ENCODE peak calls at places on chromosome 19, in six cellular contexts. E, N, O, Q, U and A are unnamed samples.

GRCh38 chr19:7575426-7576040 is 20.1 kb upstream of the CAMSAP3 start:
- DNase-seq in E (no peak), N (no peak), O (no peak), Q (no peak), U (no peak), A (no peak)

GRCh38 chr19:44554641-44555246 is 25.3 kb upstream of the CEACAM20 start:
- DNase-seq in E (no peak), N (no peak), O (no peak), Q (no peak), U (no peak), A (no peak)

GRCh38 chr19:49997709-49998108 is 27.5 kb downstream of the VRK3 start:
- DNase-seq in E (peak), N (no peak), O (no peak), Q (no peak), U (no peak), A (no peak)

GRCh38 chr19:31262673-31263308 is 86.4 kb downstream of the TSHZ3 start:
- DNase-seq in E (peak), N (peak), O (no peak), Q (no peak), U (no peak), A (peak)

GRCh38 chr19:39138221-39139211 is 12.9 kb downstream of the PAK4 start:
- DNase-seq in E (no peak), N (no peak), O (no peak), Q (no peak), U (peak), A (no peak)

GRCh38 chr19:6239871-6240676 is 39.7 kb downstream of the MLLT1 start:
- DNase-seq in E (no peak), N (no peak), O (no peak), Q (no peak), U (no peak), A (no peak)

GRCh38 chr19:18967358-18968146 is 26.5 kb upstream of the HOMER3 start:
- DNase-seq in E (no peak), N (peak), O (peak), Q (peak), U (peak), A (peak)

GRCh38 chr19:35348909-35349611 is 1.4 kb downstream of the FFAR1 start:
- DNase-seq in E (peak), N (no peak), O (no peak), Q (no peak), U (no peak), A (no peak)

GRCh38 chr19:40740747-40741146 is 9.5 kb downstream of the ACTMAP start:
- DNase-seq in E (no peak), N (no peak), O (no peak), Q (peak), U (no peak), A (no peak)

GRCh38 chr19:40689339-40690049 is 957 bp downstream of the NUMBL start:
- DNase-seq in E (no peak), N (peak), O (peak), Q (no peak), U (no peak), A (no peak)

GRCh38 chr19:41299755-41300089 is 10.2 kb upstream of the CCDC97 start:
- DNase-seq in E (no peak), N (peak), O (peak), Q (no peak), U (peak), A (no peak)

GRCh38 chr19:43465468-43466120 is at the start of gene LYPD3:
- DNase-seq in E (peak), N (peak), O (no peak), Q (no peak), U (no peak), A (peak)

GRCh38 chr19:6041991-6042421 is 64.1 kb upstream of the RANBP3 start:
- DNase-seq in E (no peak), N (no peak), O (no peak), Q (no peak), U (no peak), A (no peak)

GRCh38 chr19:19294914-19295313 is 21.8 kb upstream of the TM6SF2 start:
- DNase-seq in E (no peak), N (no peak), O (no peak), Q (no peak), U (no peak), A (no peak)

GRCh38 chr19:15266683-15267082 is 34.4 kb upstream of the EPHX3 start:
- DNase-seq in E (no peak), N (no peak), O (no peak), Q (no peak), U (no peak), A (no peak)

GRCh38 chr19:17790059-17790780 is 4.7 kb upstream of the B3GNT3 start:
- DNase-seq in E (no peak), N (no peak), O (no peak), Q (no peak), U (no peak), A (no peak)
- H3K27ac ChIP-seq in E (no peak), N (no peak), O (no peak), Q (no peak), U (no peak), A (no peak)

GRCh38 chr19:1451916-1452801 is 2.2 kb downstream of the APC2 start:
- DNase-seq in E (peak), N (no peak), O (no peak), Q (no peak), U (no peak), A (no peak)

GRCh38 chr19:1447565-1447903 is 2.4 kb upstream of the APC2 start:
- DNase-seq in E (no peak), N (no peak), O (no peak), Q (no peak), U (no peak), A (no peak)

GRCh38 chr19:1447944-1448343 is 2.0 kb upstream of the APC2 start:
- DNase-seq in E (no peak), N (no peak), O (no peak), Q (no peak), U (no peak), A (no peak)

GRCh38 chr19:1450735-1451669 is 1.1 kb downstream of the APC2 start:
- DNase-seq in E (no peak), N (no peak), O (no peak), Q (no peak), U (no peak), A (no peak)

DNA sequence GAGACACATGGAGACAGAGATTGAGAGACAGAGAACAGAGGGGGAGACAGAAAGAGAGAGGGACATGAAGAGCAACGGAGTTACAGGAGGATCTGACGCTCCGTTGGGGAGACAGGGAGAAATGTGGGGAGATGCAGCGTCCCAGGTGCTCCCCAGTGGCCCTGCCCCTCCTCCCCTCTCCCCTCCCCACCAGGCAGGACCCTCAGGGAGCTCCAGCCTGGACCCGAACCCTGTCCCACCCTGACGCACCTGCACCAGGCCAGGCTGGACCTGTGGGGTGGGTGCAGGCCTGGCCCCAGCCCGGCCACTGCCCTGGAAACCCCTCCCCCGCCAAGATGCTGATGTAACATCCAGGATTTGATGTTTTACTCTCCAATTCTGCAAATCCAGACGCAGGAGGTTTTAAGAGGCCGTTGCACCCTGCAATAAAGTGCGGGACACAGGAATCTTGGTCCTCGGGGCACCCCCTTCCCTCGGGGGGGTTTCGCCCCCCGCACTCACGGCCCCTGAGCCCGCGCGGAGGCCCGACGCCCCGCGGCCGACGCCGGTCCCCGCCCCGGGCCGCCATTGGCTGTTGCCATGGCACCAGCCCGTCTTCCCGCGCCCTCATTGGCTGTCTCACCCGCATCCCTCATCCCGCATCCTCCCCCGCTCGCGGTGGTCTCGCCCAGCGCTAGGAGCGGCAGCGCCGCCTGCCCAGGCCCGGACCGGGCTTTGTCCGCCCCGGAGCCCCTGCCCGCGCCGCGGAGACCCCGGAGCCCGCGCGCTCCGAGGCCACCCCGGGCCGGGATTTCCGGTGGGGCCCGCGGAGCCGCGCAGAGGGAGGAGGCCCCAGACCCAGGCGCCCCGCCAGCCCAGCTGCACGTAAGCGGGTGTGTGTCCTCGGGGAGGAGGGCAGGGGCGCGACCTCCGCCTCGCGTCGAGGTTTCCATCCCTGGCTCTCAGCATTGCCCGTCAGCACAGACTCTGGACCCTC is at the start of gene APC2:
- DNase-seq in E (peak), N (no peak), O (no peak), Q (no peak), U (no peak), A (no peak)
- TF ChIP-seq CTCF in E (no peak), N (no peak), O (no peak), Q (no peak), U (no peak), A (no peak)

DNA sequence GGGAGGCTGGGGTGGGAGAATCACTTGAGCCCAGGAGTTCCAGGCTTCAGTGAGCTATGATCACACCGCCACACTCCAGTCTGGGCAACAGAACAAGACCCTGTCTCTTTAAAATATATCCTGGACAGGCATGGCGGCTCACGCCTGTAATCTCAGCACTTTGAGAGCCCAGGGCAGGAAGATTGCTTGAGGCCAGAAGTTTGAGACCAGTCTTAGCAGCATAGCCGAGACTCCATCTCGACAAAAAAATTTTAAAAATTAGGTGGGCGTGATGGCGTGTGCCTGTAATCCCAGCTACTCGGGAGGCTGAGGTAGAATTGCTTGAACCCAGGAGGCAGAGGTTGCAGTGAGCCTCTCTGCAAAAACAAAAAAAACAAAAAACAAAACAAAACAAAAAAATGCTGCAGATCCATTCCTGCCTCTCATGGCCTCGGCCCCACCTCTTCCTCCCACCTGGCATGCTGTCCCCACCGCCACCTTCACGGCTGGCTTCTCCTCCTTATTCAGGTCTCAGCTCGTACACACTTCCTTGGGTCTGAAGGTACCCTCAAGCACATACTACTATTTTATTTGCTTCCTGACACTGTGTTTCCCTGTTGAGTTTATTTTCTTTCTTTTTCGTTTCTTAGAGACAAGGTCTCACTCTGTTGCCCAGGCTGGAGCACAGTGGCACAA is 5.3 kb downstream of the RFX1 start:
- DNase-seq in E (no peak), N (no peak), O (no peak), Q (no peak), U (peak), A (no peak)
- H3K27ac ChIP-seq in E (no peak), N (no peak), O (no peak), Q (no peak), U (no peak), A (peak)

DNA sequence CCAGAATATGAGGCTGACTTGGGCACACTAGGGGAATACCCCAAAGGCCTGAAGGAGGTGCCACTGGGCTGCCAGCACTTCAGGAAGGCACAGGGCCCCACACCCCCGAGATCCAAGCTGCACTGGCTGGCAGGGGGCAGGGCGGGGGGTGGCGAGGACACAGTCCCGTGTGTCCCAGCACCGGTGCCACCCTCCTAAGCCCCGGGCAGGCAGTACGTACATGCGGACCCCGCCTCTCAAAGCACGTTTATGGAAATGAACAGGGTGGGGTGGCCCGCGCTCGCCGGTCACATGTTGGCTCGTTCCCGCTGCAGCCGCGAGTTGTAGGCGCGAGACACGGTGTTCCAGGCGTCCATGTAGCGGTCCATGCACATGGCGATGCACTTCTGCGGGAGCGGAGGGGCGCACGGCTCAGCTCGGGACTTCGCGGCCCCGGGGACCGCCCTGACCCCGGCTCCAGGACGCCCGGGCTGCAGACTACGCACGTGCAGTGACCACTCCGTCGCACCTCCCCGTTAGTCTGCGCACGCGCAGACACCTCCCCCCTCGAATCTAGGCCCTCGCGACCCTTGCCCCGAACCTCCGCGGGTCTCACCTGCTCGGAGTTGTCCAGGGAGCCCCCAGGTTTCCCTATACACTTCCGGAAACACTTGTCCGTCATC is 594 bp downstream of the TIMM13 start:
- DNase-seq in E (peak), N (no peak), O (no peak), Q (no peak), U (peak), A (no peak)
- TF ChIP-seq CTCF in E (peak), N (no peak), O (no peak), Q (no peak), U (no peak), A (no peak)